ENCODE peak calls at places on chromosomes 5 and 9, in five cellular contexts. One of them, this sample, is unnamed.

GRCh38 chr5:169814522-169814921 is 165.8 kb downstream of the INSYN2B start:
- DNase-seq in NCI-H1092: no peak
- DNase-seq in AG09319: no peak
- DNase-seq in stimulated activated CD8-positive, alpha-beta memory T cell treated with anti-CD3 and anti-CD28 coated beads, Interleukin-2, amount 100 ng/mL, for 1 hour: no peak
- DNase-seq in NCI-H460: no peak
- DNase-seq in this sample: no peak

GRCh38 chr5:16669776-16670175 is 53.0 kb upstream of the RETREG1 start:
- DNase-seq in stimulated activated CD8-positive, alpha-beta memory T cell treated with anti-CD3 and anti-CD28 coated beads, Interleukin-2, amount 100 ng/mL, for 1 hour: no peak
- DNase-seq in NCI-H460: no peak
- DNase-seq in NCI-H1092: no peak
- DNase-seq in AG09319: peak; percentile 76
- DNase-seq in this sample: no peak

GRCh38 chr5:153476767-153477166 is 13.7 kb upstream of the GRIA1 start:
- DNase-seq in AG09319: no peak
- DNase-seq in NCI-H460: no peak
- DNase-seq in NCI-H1092: no peak
- DNase-seq in stimulated activated CD8-positive, alpha-beta memory T cell treated with anti-CD3 and anti-CD28 coated beads, Interleukin-2, amount 100 ng/mL, for 1 hour: no peak
- DNase-seq in this sample: no peak

GRCh38 chr5:31122998-31123950 is 70.2 kb upstream of the CDH6 start:
- DNase-seq in NCI-H1092: no peak
- DNase-seq in NCI-H460: no peak
- DNase-seq in AG09319: peak; percentile 71
- DNase-seq in stimulated activated CD8-positive, alpha-beta memory T cell treated with anti-CD3 and anti-CD28 coated beads, Interleukin-2, amount 100 ng/mL, for 1 hour: no peak
- DNase-seq in this sample: no peak

GRCh38 chr9:71814805-71815204 is 46.5 kb upstream of the CEMIP2 start:
- DNase-seq in NCI-H460: no peak
- DNase-seq in AG09319: no peak
- DNase-seq in NCI-H1092: no peak
- DNase-seq in stimulated activated CD8-positive, alpha-beta memory T cell treated with anti-CD3 and anti-CD28 coated beads, Interleukin-2, amount 100 ng/mL, for 1 hour: no peak
- DNase-seq in this sample: peak; percentile 61

GRCh38 chr9:98045234-98046160 is 11.0 kb upstream of the NANS start:
- DNase-seq in AG09319: no peak
- DNase-seq in NCI-H1092: no peak
- DNase-seq in stimulated activated CD8-positive, alpha-beta memory T cell treated with anti-CD3 and anti-CD28 coated beads, Interleukin-2, amount 100 ng/mL, for 1 hour: no peak
- DNase-seq in NCI-H460: peak; percentile 37
- DNase-seq in this sample: peak; percentile 3

GRCh38 chr5:33850100-33850594 is 41.6 kb downstream of the ADAMTS12 start:
- DNase-seq in AG09319: no peak
- DNase-seq in stimulated activated CD8-positive, alpha-beta memory T cell treated with anti-CD3 and anti-CD28 coated beads, Interleukin-2, amount 100 ng/mL, for 1 hour: no peak
- DNase-seq in NCI-H1092: no peak
- DNase-seq in NCI-H460: no peak
- DNase-seq in this sample: no peak

GRCh38 chr5:179207920-179208705 is 137.1 kb downstream of the ADAMTS2 start:
- DNase-seq in NCI-H460: no peak
- DNase-seq in stimulated activated CD8-positive, alpha-beta memory T cell treated with anti-CD3 and anti-CD28 coated beads, Interleukin-2, amount 100 ng/mL, for 1 hour: no peak
- DNase-seq in NCI-H1092: no peak
- DNase-seq in AG09319: no peak
- DNase-seq in this sample: no peak

GRCh38 chr9:24132244-24132643 is 306.2 kb upstream of the ELAVL2 start:
- DNase-seq in NCI-H460: no peak
- DNase-seq in stimulated activated CD8-positive, alpha-beta memory T cell treated with anti-CD3 and anti-CD28 coated beads, Interleukin-2, amount 100 ng/mL, for 1 hour: no peak
- DNase-seq in NCI-H1092: no peak
- DNase-seq in AG09319: no peak
- DNase-seq in this sample: no peak

GRCh38 chr9:94909250-94909894 is 182.9 kb downstream of the AOPEP start:
- DNase-seq in NCI-H460: peak; percentile 57
- DNase-seq in stimulated activated CD8-positive, alpha-beta memory T cell treated with anti-CD3 and anti-CD28 coated beads, Interleukin-2, amount 100 ng/mL, for 1 hour: no peak
- DNase-seq in AG09319: no peak
- DNase-seq in NCI-H1092: no peak
- DNase-seq in this sample: no peak

GRCh38 chr5:59798862-59799667 is 94.5 kb downstream of the PDE4D start:
- DNase-seq in NCI-H1092: no peak
- DNase-seq in NCI-H460: no peak
- DNase-seq in stimulated activated CD8-positive, alpha-beta memory T cell treated with anti-CD3 and anti-CD28 coated beads, Interleukin-2, amount 100 ng/mL, for 1 hour: no peak
- DNase-seq in AG09319: no peak
- DNase-seq in this sample: peak; percentile 43

GRCh38 chr9:102499468-102499867 is 495.7 kb upstream of the CYLC2 start:
- DNase-seq in NCI-H1092: no peak
- DNase-seq in AG09319: no peak
- DNase-seq in stimulated activated CD8-positive, alpha-beta memory T cell treated with anti-CD3 and anti-CD28 coated beads, Interleukin-2, amount 100 ng/mL, for 1 hour: no peak
- DNase-seq in NCI-H460: no peak
- DNase-seq in this sample: no peak

GRCh38 chr5:55864606-55865541 is 13.7 kb downstream of the IL31RA start:
- DNase-seq in AG09319: no peak
- DNase-seq in stimulated activated CD8-positive, alpha-beta memory T cell treated with anti-CD3 and anti-CD28 coated beads, Interleukin-2, amount 100 ng/mL, for 1 hour: no peak
- DNase-seq in NCI-H460: no peak
- DNase-seq in NCI-H1092: no peak
- DNase-seq in this sample: no peak

GRCh38 chr5:146817973-146818372 is 60.6 kb downstream of the PPP2R2B start:
- DNase-seq in NCI-H460: no peak
- DNase-seq in AG09319: no peak
- DNase-seq in NCI-H1092: no peak
- DNase-seq in stimulated activated CD8-positive, alpha-beta memory T cell treated with anti-CD3 and anti-CD28 coated beads, Interleukin-2, amount 100 ng/mL, for 1 hour: no peak
- DNase-seq in this sample: no peak

GRCh38 chr9:121892706-121893105 is 200.4 kb downstream of the TTLL11 start:
- DNase-seq in stimulated activated CD8-positive, alpha-beta memory T cell treated with anti-CD3 and anti-CD28 coated beads, Interleukin-2, amount 100 ng/mL, for 1 hour: no peak
- DNase-seq in AG09319: no peak
- DNase-seq in NCI-H1092: no peak
- DNase-seq in NCI-H460: no peak
- DNase-seq in this sample: no peak

GRCh38 chr9:117278020-117278419 is 136.8 kb downstream of the ASTN2 start:
- DNase-seq in NCI-H460: no peak
- DNase-seq in AG09319: no peak
- DNase-seq in NCI-H1092: peak; percentile 43
- DNase-seq in stimulated activated CD8-positive, alpha-beta memory T cell treated with anti-CD3 and anti-CD28 coated beads, Interleukin-2, amount 100 ng/mL, for 1 hour: no peak
- DNase-seq in this sample: peak; percentile 56

GRCh38 chr5:81989204-81989603 is 17.4 kb downstream of the ATG10 start:
- DNase-seq in NCI-H1092: no peak
- DNase-seq in AG09319: no peak
- DNase-seq in stimulated activated CD8-positive, alpha-beta memory T cell treated with anti-CD3 and anti-CD28 coated beads, Interleukin-2, amount 100 ng/mL, for 1 hour: no peak
- DNase-seq in NCI-H460: no peak
- DNase-seq in this sample: no peak

GRCh38 chr9:2824564-2824963 is 19.3 kb downstream of the PUM3 start:
- DNase-seq in NCI-H460: peak; percentile 13
- DNase-seq in NCI-H1092: no peak
- DNase-seq in stimulated activated CD8-positive, alpha-beta memory T cell treated with anti-CD3 and anti-CD28 coated beads, Interleukin-2, amount 100 ng/mL, for 1 hour: no peak
- DNase-seq in AG09319: no peak
- DNase-seq in this sample: no peak

GRCh38 chr5:72559866-72560766 is 52.9 kb upstream of the ZNF366 start:
- DNase-seq in AG09319: no peak
- DNase-seq in NCI-H1092: no peak
- DNase-seq in NCI-H460: no peak
- DNase-seq in stimulated activated CD8-positive, alpha-beta memory T cell treated with anti-CD3 and anti-CD28 coated beads, Interleukin-2, amount 100 ng/mL, for 1 hour: no peak
- DNase-seq in this sample: no peak

GRCh38 chr9:88477300-88477751 is 57.7 kb upstream of the NXNL2 start:
- DNase-seq in NCI-H460: no peak
- DNase-seq in NCI-H1092: no peak
- DNase-seq in AG09319: peak; percentile 63
- DNase-seq in stimulated activated CD8-positive, alpha-beta memory T cell treated with anti-CD3 and anti-CD28 coated beads, Interleukin-2, amount 100 ng/mL, for 1 hour: no peak
- DNase-seq in this sample: no peak

GRCh38 chr5:150065346-150065745 is 21.0 kb downstream of the CSF1R start:
- DNase-seq in NCI-H460: no peak
- DNase-seq in NCI-H1092: no peak
- DNase-seq in stimulated activated CD8-positive, alpha-beta memory T cell treated with anti-CD3 and anti-CD28 coated beads, Interleukin-2, amount 100 ng/mL, for 1 hour: no peak
- DNase-seq in AG09319: no peak
- DNase-seq in this sample: no peak

GRCh38 chr9:72538926-72539702 is 17.7 kb downstream of the TMC1 start:
- DNase-seq in NCI-H460: no peak
- DNase-seq in AG09319: no peak
- DNase-seq in NCI-H1092: no peak
- DNase-seq in stimulated activated CD8-positive, alpha-beta memory T cell treated with anti-CD3 and anti-CD28 coated beads, Interleukin-2, amount 100 ng/mL, for 1 hour: no peak
- DNase-seq in this sample: no peak

GRCh38 chr5:174972291-174972690 is 247.9 kb downstream of the MSX2 start:
- DNase-seq in NCI-H1092: no peak
- DNase-seq in AG09319: no peak
- DNase-seq in NCI-H460: no peak
- DNase-seq in stimulated activated CD8-positive, alpha-beta memory T cell treated with anti-CD3 and anti-CD28 coated beads, Interleukin-2, amount 100 ng/mL, for 1 hour: no peak
- DNase-seq in this sample: no peak

GRCh38 chr5:157303667-157304327 is 37.9 kb downstream of the CYFIP2 start:
- DNase-seq in NCI-H460: no peak
- DNase-seq in NCI-H1092: no peak
- DNase-seq in AG09319: no peak
- DNase-seq in stimulated activated CD8-positive, alpha-beta memory T cell treated with anti-CD3 and anti-CD28 coated beads, Interleukin-2, amount 100 ng/mL, for 1 hour: no peak
- DNase-seq in this sample: no peak

GRCh38 chr5:14510156-14510734 is 71.3 kb upstream of the OTULINL start:
- DNase-seq in AG09319: no peak
- DNase-seq in NCI-H460: no peak
- DNase-seq in stimulated activated CD8-positive, alpha-beta memory T cell treated with anti-CD3 and anti-CD28 coated beads, Interleukin-2, amount 100 ng/mL, for 1 hour: no peak
- DNase-seq in NCI-H1092: no peak
- DNase-seq in this sample: peak; percentile 92

GRCh38 chr9:3177362-3177761 is 333.5 kb upstream of the PUM3 start:
- DNase-seq in NCI-H460: no peak
- DNase-seq in NCI-H1092: no peak
- DNase-seq in AG09319: no peak
- DNase-seq in stimulated activated CD8-positive, alpha-beta memory T cell treated with anti-CD3 and anti-CD28 coated beads, Interleukin-2, amount 100 ng/mL, for 1 hour: no peak
- DNase-seq in this sample: no peak